ENCODE peak calls at places on chromosomes 1 and 21, in six cellular contexts. U, S, Y, Q, A and P are unnamed samples.

GRCh38 chr1:32997381-32997891 is 32.8 kb upstream of the RNF19B start:
- DNase-seq in U (no peak), S (no peak), Y (peak; percentile 89), Q (no peak), A (no peak), P (no peak)

GRCh38 chr1:167065481-167065880 is 24.7 kb downstream of the GPA33 start:
- DNase-seq in U (no peak), S (no peak), Y (no peak), Q (no peak), A (no peak), P (no peak)

GRCh38 chr21:46116846-46117585 is 19.1 kb downstream of the COL6A2 start:
- DNase-seq in U (peak; percentile 17), S (no peak), Y (peak; percentile 70), Q (no peak), A (peak; percentile 56), P (no peak)

GRCh38 chr21:31654340-31654739 is 5.2 kb upstream of the SOD1 start:
- DNase-seq in U (no peak), S (no peak), Y (no peak), Q (no peak), A (no peak), P (no peak)

GRCh38 chr1:68904472-68904871 is 407.6 kb upstream of the DEPDC1 start:
- DNase-seq in U (no peak), S (no peak), Y (peak; percentile 27), Q (peak; percentile 60), A (no peak), P (no peak)

GRCh38 chr1:12397426-12398134 is 167.8 kb downstream of the VPS13D start:
- DNase-seq in U (no peak), S (no peak), Y (no peak), Q (no peak), A (no peak), P (no peak)

GRCh38 chr1:93344886-93345632 is 648 bp upstream of the DR1 start:
- DNase-seq in U (no peak), S (no peak), Y (peak; percentile 48), Q (no peak), A (no peak), P (no peak)

GRCh38 chr21:34877485-34878128 is 171.5 kb downstream of the RUNX1 start:
- DNase-seq in U (peak; percentile 91), S (no peak), Y (no peak), Q (peak; percentile 48), A (peak; percentile 88), P (no peak)

GRCh38 chr1:169144941-169145626 is 38.6 kb downstream of the ATP1B1 start:
- DNase-seq in U (no peak), S (no peak), Y (no peak), Q (no peak), A (no peak), P (no peak)

GRCh38 chr1:46725736-46726108 is 6.8 kb upstream of the EFCAB14 start:
- DNase-seq in U (no peak), S (no peak), Y (no peak), Q (peak; percentile 43), A (no peak), P (no peak)

GRCh38 chr1:167518331-167518700 is at the start of gene CD247:
- DNase-seq in U (no peak), S (no peak), Y (no peak), Q (no peak), A (no peak), P (no peak)

GRCh38 chr21:31363720-31364119 is 19.7 kb upstream of the TIAM1 start:
- DNase-seq in U (no peak), S (no peak), Y (no peak), Q (no peak), A (no peak), P (peak; percentile 3)

GRCh38 chr1:162062542-162063015 is 6.9 kb upstream of the NOS1AP start:
- DNase-seq in U (no peak), S (no peak), Y (peak; percentile 7), Q (peak; percentile 58), A (no peak), P (no peak)

GRCh38 chr1:2128189-2128901 is 66.2 kb downstream of the FAAP20 start:
- DNase-seq in U (peak; percentile 91), S (no peak), Y (no peak), Q (no peak), A (peak; percentile 94), P (no peak)

GRCh38 chr1:83900530-83900929 is 98.4 kb downstream of the TTLL7 start:
- DNase-seq in U (no peak), S (peak; percentile 36), Y (peak; percentile 53), Q (no peak), A (no peak), P (no peak)

GRCh38 chr1:211613108-211613947 is 34.4 kb upstream of the SLC30A1 start:
- DNase-seq in U (peak; percentile 91), S (peak; percentile 20), Y (peak; percentile 99), Q (peak; percentile 88), A (peak; percentile 79), P (no peak)

GRCh38 chr1:58395355-58395754 is 151.2 kb downstream of the OMA1 start:
- DNase-seq in U (no peak), S (peak; percentile 45), Y (peak; percentile 90), Q (peak; percentile 10), A (no peak), P (no peak)

GRCh38 chr21:38478782-38479181 is 19.5 kb downstream of the ERG start:
- DNase-seq in U (no peak), S (no peak), Y (peak; percentile 88), Q (no peak), A (no peak), P (no peak)

GRCh38 chr1:10738125-10738746 is 58.2 kb downstream of the CASZ1 start:
- DNase-seq in U (peak; percentile 86), S (no peak), Y (no peak), Q (no peak), A (peak; percentile 86), P (no peak)

GRCh38 chr1:6353948-6354658 is 39.5 kb downstream of the ACOT7 start:
- DNase-seq in U (peak; percentile 72), S (no peak), Y (no peak), Q (no peak), A (peak; percentile 79), P (no peak)

GRCh38 chr21:15976807-15977206 is 247.0 kb downstream of the USP25 start:
- DNase-seq in U (no peak), S (no peak), Y (peak; percentile 10), Q (peak; percentile 7), A (no peak), P (no peak)

GRCh38 chr1:247304046-247304445 is 27.6 kb downstream of the ZNF496 start:
- DNase-seq in U (no peak), S (no peak), Y (no peak), Q (no peak), A (no peak), P (no peak)

GRCh38 chr1:193058529-193059281 is 455 bp downstream of the UCHL5 start:
- DNase-seq in U (peak; percentile 75), S (no peak), Y (peak; percentile 83), Q (peak; percentile 58), A (peak; percentile 81), P (no peak)

DNA sequence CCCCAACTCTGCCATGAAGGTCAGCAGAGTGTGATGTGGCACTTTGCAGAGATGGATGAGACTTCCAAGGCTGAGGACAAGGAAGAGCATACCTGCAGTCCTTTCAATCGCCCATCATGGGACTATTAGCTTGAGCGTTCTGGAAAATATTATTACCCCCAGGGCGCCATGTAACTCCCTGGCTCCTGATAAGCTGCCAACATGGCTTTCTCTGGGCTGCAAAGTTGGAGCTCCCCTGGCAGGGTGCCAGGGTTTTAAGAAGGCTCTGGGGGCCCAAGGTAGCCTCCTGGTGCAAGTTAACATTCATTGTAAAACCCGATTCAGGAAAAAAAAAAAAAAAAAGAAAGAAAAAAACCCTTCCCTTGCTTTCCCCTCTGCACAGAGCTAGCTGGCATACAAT is 196.7 kb downstream of the PBX1 start:
- DNase-seq in U (no peak), S (no peak), Y (no peak), Q (no peak), A (no peak), P (peak; percentile 71)
- H3K9me3 ChIP-seq in U (no peaks in the 10 kb centered on the region), S (no peaks in the 10 kb centered on the region), Y (no peaks in the 10 kb centered on the region), Q (no peaks in the 10 kb centered on the region), A (no peaks in the 10 kb centered on the region), P (no peaks in the 10 kb centered on the region)

GRCh38 chr1:117372863-117373412 is 5.7 kb downstream of the MAN1A2 start:
- DNase-seq in U (no peak), S (no peak), Y (peak; percentile 44), Q (no peak), A (no peak), P (no peak)

GRCh38 chr1:117368116-117369108 is 1.2 kb downstream of the MAN1A2 start:
- DNase-seq in U (no peak), S (no peak), Y (peak; percentile 67), Q (peak; percentile 12), A (no peak), P (no peak)

GRCh38 chr1:117371436-117372151 is 4.3 kb downstream of the MAN1A2 start:
- DNase-seq in U (no peak), S (no peak), Y (peak; percentile 76), Q (no peak), A (no peak), P (no peak)

GRCh38 chr1:117370071-117370470 is 2.8 kb downstream of the MAN1A2 start:
- DNase-seq in U (no peak), S (no peak), Y (peak; percentile 42), Q (no peak), A (no peak), P (no peak)

GRCh38 chr1:117370509-117370908 is 3.3 kb downstream of the MAN1A2 start:
- DNase-seq in U (no peak), S (no peak), Y (peak; percentile 9), Q (no peak), A (no peak), P (no peak)
- H3K4me3 ChIP-seq in U (no peak overlapping the region), S (peak overlapping the region; percentile 45), Y (peak overlapping the region; percentile 95), Q (peak overlapping the region; percentile 83), A (peak overlapping the region; percentile 81), P (peak overlapping the region; percentile 82)

GRCh38 chr1:54493608-54494007 is 54.4 kb upstream of the ACOT11 start:
- DNase-seq in U (no peak), S (no peak), Y (peak; percentile 47), Q (no peak), A (no peak), P (no peak)

GRCh38 chr1:54497338-54497737 is 50.7 kb upstream of the ACOT11 start:
- DNase-seq in U (no peak), S (no peak), Y (no peak), Q (no peak), A (no peak), P (no peak)

GRCh38 chr1:54499097-54500029 is 48.7 kb upstream of the ACOT11 start:
- DNase-seq in U (no peak), S (no peak), Y (peak; percentile 78), Q (peak; percentile 78), A (no peak), P (no peak)

GRCh38 chr1:54498383-54499096 is 49.5 kb upstream of the ACOT11 start:
- DNase-seq in U (no peak), S (no peak), Y (no peak), Q (no peak), A (no peak), P (no peak)

DNA sequence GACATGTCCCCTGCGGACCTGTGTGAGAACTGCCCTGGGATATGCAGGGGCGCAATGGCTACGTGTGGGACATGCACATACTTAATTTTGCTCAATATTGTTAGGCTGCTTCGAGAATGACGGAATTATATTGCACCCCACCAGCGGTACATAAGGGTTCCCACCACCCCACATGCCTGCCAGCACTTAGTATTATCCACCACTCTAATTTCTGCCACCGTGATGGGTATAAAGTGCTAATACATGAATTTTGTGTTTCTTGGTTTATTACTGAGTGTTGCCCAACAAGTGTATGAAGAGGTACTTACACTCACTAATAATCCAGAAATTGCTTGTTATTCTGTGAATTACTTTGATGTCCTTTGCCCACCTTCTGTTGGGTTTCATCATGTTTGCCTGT is 52.1 kb upstream of the ACOT11 start:
- DNase-seq in U (no peak), S (no peak), Y (no peak), Q (no peak), A (no peak), P (no peak)
- H3K9me3 ChIP-seq in U (no peaks in the 10 kb centered on the region), S (peaks cover 2% of the 10 kb centered on the region), Y (no peaks in the 10 kb centered on the region), Q (no peaks in the 10 kb centered on the region), A (no peaks in the 10 kb centered on the region), P (no peaks in the 10 kb centered on the region)

GRCh38 chr1:229597877-229598276 is 28.0 kb downstream of the TAF5L start:
- DNase-seq in U (no peak), S (no peak), Y (peak; percentile 74), Q (no peak), A (no peak), P (no peak)
- H3K4me3 ChIP-seq in U (no peak overlapping the region), S (no peak overlapping the region), Y (peak overlapping the region; percentile 23), Q (no peak overlapping the region), A (no peak overlapping the region), P (no peak overlapping the region)